ENCODE peak calls at places on chromosomes 16 and 17, in four cellular contexts. One of them, this sample, is unnamed.

GRCh38 chr16:89565256-89565505 is 4.7 kb downstream of the RPL13 start:
- DNase-seq in AG04449: no peak
- DNase-seq in body of pancreas: no peak
- DNase-seq in psoas muscle: no peak
- DNase-seq in this sample: no peak

GRCh38 chr17:1928976-1929375 is 96.2 kb downstream of the RTN4RL1 start:
- DNase-seq in AG04449: no peak
- DNase-seq in body of pancreas: no peak
- DNase-seq in psoas muscle: no peak
- DNase-seq in this sample: no peak

GRCh38 chr16:65497571-65497970 is 375.7 kb upstream of the CDH11 start:
- DNase-seq in AG04449: no peak
- DNase-seq in body of pancreas: no peak
- DNase-seq in psoas muscle: no peak
- DNase-seq in this sample: no peak

GRCh38 chr16:51035711-51036110 is 115.4 kb downstream of the SALL1 start:
- DNase-seq in AG04449: no peak
- DNase-seq in body of pancreas: no peak
- DNase-seq in psoas muscle: no peak
- DNase-seq in this sample: no peak

GRCh38 chr17:83062818-83063671 is 16.4 kb upstream of the METRNL start:
- DNase-seq in AG04449: no peak
- DNase-seq in body of pancreas: peak
- DNase-seq in psoas muscle: peak
- DNase-seq in this sample: peak

GRCh38 chr16:55835578-55835977 is 2.7 kb upstream of the CES1 start:
- DNase-seq in AG04449: no peak
- DNase-seq in body of pancreas: peak
- DNase-seq in psoas muscle: peak
- DNase-seq in this sample: no peak

GRCh38 chr16:11630230-11631056 is 37.8 kb upstream of the SNN start:
- DNase-seq in AG04449: no peak
- DNase-seq in body of pancreas: no peak
- DNase-seq in psoas muscle: no peak
- DNase-seq in this sample: no peak

GRCh38 chr17:58085039-58085715 is 2.0 kb downstream of the DYNLL2 start:
- DNase-seq in AG04449: no peak
- DNase-seq in body of pancreas: no peak
- DNase-seq in psoas muscle: no peak
- DNase-seq in this sample: no peak

GRCh38 chr17:51217946-51218345 is 41.9 kb downstream of the MBTD1 start:
- DNase-seq in AG04449: no peak
- DNase-seq in body of pancreas: no peak
- DNase-seq in psoas muscle: no peak
- DNase-seq in this sample: no peak

GRCh38 chr17:13601317-13601775 is 383 bp downstream of the HS3ST3A1 start:
- DNase-seq in AG04449: no peak
- DNase-seq in body of pancreas: no peak
- DNase-seq in psoas muscle: no peak
- DNase-seq in this sample: no peak

GRCh38 chr17:17682293-17682736 is 1.1 kb downstream of the RAI1 start:
- DNase-seq in AG04449: no peak
- DNase-seq in body of pancreas: peak
- DNase-seq in psoas muscle: no peak
- DNase-seq in this sample: no peak

GRCh38 chr17:50328360-50328759 is 17.6 kb upstream of the XYLT2 start:
- DNase-seq in AG04449: no peak
- DNase-seq in body of pancreas: no peak
- DNase-seq in psoas muscle: no peak
- DNase-seq in this sample: no peak

GRCh38 chr16:25260416-25260815 is 2.8 kb upstream of the ZKSCAN2 start:
- DNase-seq in AG04449: no peak
- DNase-seq in body of pancreas: no peak
- DNase-seq in psoas muscle: no peak
- DNase-seq in this sample: no peak

GRCh38 chr16:25257956-25258855 is 561 bp upstream of the ZKSCAN2 start:
- DNase-seq in AG04449: peak
- DNase-seq in body of pancreas: peak
- DNase-seq in psoas muscle: peak
- DNase-seq in this sample: peak

GRCh38 chr16:25258856-25259179 is 1.2 kb upstream of the ZKSCAN2 start:
- DNase-seq in AG04449: no peak
- DNase-seq in body of pancreas: no peak
- DNase-seq in psoas muscle: no peak
- DNase-seq in this sample: no peak

GRCh38 chr16:25257504-25257955 is at the start of gene ZKSCAN2:
- DNase-seq in AG04449: no peak
- DNase-seq in body of pancreas: peak
- DNase-seq in psoas muscle: peak
- DNase-seq in this sample: peak

GRCh38 chr16:25256821-25257503 is 683 bp downstream of the ZKSCAN2 start:
- DNase-seq in AG04449: no peak
- DNase-seq in body of pancreas: peak
- DNase-seq in psoas muscle: no peak
- DNase-seq in this sample: peak
- TF ChIP-seq CTCF in AG04449: no peak
- TF ChIP-seq CTCF in body of pancreas: no peak
- TF ChIP-seq CTCF in psoas muscle: no peak
- TF ChIP-seq CTCF in this sample: peak

GRCh38 chr17:19720210-19720475 is 3.8 kb upstream of the SLC47A2 start:
- DNase-seq in AG04449: no peak
- DNase-seq in body of pancreas: no peak
- DNase-seq in psoas muscle: no peak
- DNase-seq in this sample: no peak

GRCh38 chr17:19718041-19718612 is 1.7 kb upstream of the SLC47A2 start:
- DNase-seq in AG04449: no peak
- DNase-seq in body of pancreas: no peak
- DNase-seq in psoas muscle: no peak
- DNase-seq in this sample: no peak

GRCh38 chr17:19717411-19717908 is 1.1 kb upstream of the SLC47A2 start:
- DNase-seq in AG04449: no peak
- DNase-seq in body of pancreas: no peak
- DNase-seq in psoas muscle: no peak
- DNase-seq in this sample: no peak

GRCh38 chr17:19719365-19720209 is 3.2 kb upstream of the SLC47A2 start:
- DNase-seq in AG04449: no peak
- DNase-seq in body of pancreas: no peak
- DNase-seq in psoas muscle: peak
- DNase-seq in this sample: no peak

DNA sequence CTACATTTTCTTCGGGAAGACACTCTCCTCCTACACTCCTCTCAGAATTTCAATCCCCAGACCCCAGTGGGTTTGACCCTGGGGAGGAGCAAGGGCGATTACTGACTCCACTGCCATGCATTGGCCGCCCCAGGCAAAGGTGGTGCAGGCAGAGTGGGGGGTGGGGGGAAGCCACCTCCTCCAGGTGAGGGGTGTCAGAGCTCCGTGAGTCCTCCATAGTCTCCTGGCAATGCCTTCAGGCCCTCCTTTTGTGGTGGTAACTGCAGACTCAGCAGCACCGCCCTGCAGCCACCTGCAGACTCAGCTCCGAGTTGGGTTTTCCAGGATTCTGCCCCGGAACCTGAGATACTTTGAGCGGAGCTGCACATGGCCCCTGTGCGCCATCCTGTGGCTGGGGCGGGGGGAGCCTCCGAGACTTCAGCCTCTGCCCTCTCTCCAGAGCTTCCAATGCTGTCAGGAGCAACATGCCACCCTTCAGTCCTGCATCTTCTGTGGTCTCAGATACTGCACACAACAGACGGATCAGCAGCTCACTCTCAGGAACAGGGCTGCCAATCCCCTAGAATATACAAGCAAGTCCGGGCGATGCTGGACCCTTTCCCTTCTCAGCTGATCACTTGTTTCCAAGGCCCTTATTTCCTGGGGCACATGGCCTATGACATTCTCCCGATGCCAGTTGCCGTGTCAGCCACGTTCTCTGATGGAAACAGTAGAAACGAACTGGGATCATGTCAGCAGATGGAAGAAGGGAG is 2.4 kb upstream of the SLC47A2 start:
- DNase-seq in AG04449: no peak
- DNase-seq in body of pancreas: peak
- DNase-seq in psoas muscle: peak
- DNase-seq in this sample: no peak
- TF ChIP-seq CTCF in AG04449: peak
- TF ChIP-seq CTCF in body of pancreas: peak
- TF ChIP-seq CTCF in psoas muscle: peak
- TF ChIP-seq CTCF in this sample: peak

DNA sequence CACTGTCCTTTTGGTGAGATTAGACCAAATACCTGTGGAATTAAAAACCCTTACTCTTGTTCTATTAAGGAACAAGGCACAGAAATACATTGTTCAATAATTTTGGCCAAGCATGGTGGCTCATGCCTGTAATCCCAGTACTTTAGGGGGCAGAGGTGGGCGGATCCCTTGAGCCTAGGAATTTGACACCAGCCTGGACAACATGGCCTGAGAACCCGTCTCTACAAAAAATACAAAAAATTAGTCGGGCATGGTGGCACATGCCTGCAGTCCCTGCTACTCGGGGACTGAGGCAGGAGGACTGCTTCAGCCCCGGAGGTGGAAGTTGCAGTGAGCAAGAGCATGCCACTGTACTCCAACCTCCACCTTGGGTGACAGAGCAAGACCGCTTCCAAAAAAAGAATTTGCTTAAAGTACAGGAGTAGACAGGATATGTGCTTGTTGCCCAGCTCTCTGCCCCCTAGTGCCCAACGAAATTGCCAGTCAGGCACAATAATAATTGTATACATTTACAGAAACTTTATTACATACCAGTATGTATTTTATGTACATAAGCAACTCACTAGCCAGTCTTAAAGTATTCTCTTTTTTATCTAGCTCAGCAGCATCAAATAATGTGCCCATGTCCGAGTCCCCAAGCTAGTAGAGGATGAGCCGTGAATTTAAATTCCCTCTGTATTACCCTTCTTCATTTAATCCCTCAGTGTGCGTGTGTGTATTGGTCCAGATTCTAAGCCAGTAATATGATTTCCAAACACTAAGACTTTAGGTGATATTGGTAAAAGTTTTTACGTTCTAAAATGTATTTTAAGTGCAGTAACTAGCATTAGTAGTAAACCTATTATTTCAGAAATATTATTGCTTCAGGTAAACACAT is 1.4 kb downstream of the THUMPD1 start:
- DNase-seq in AG04449: no peak
- DNase-seq in body of pancreas: peak
- DNase-seq in psoas muscle: no peak
- DNase-seq in this sample: no peak
- TF ChIP-seq CTCF in AG04449: peak
- TF ChIP-seq CTCF in body of pancreas: peak
- TF ChIP-seq CTCF in psoas muscle: peak
- TF ChIP-seq CTCF in this sample: peak

GRCh38 chr16:70644763-70645597 is 1.4 kb upstream of the IL34 start:
- DNase-seq in AG04449: no peak
- DNase-seq in body of pancreas: no peak
- DNase-seq in psoas muscle: no peak
- DNase-seq in this sample: no peak

GRCh38 chr16:70642633-70643032 is 3.7 kb upstream of the IL34 start:
- DNase-seq in AG04449: no peak
- DNase-seq in body of pancreas: no peak
- DNase-seq in psoas muscle: no peak
- DNase-seq in this sample: no peak

GRCh38 chr16:70635356-70636016 is 10.9 kb upstream of the IL34 start:
- DNase-seq in AG04449: no peak
- DNase-seq in body of pancreas: no peak
- DNase-seq in psoas muscle: no peak
- DNase-seq in this sample: no peak

GRCh38 chr16:70634861-70635260 is 11.5 kb upstream of the IL34 start:
- DNase-seq in AG04449: no peak
- DNase-seq in body of pancreas: no peak
- DNase-seq in psoas muscle: no peak
- DNase-seq in this sample: no peak

GRCh38 chr16:70638814-70639792 is 7.3 kb upstream of the IL34 start:
- DNase-seq in AG04449: no peak
- DNase-seq in body of pancreas: no peak
- DNase-seq in psoas muscle: no peak
- DNase-seq in this sample: no peak
- TF ChIP-seq CTCF in AG04449: no peak
- TF ChIP-seq CTCF in body of pancreas: no peak
- TF ChIP-seq CTCF in psoas muscle: no peak
- TF ChIP-seq CTCF in this sample: no peak

GRCh38 chr16:4663756-4664465 is 29.5 kb upstream of the NUDT16L1 start:
- DNase-seq in AG04449: no peak
- DNase-seq in body of pancreas: no peak
- DNase-seq in psoas muscle: peak
- DNase-seq in this sample: no peak

GRCh38 chr16:4661661-4662060 is 31.7 kb upstream of the NUDT16L1 start:
- DNase-seq in AG04449: no peak
- DNase-seq in body of pancreas: no peak
- DNase-seq in psoas muscle: no peak
- DNase-seq in this sample: no peak

GRCh38 chr16:4666537-4667202 is 26.7 kb upstream of the NUDT16L1 start:
- DNase-seq in AG04449: no peak
- DNase-seq in body of pancreas: no peak
- DNase-seq in psoas muscle: no peak
- DNase-seq in this sample: no peak

GRCh38 chr16:4667203-4667983 is 26.0 kb upstream of the NUDT16L1 start:
- DNase-seq in AG04449: no peak
- DNase-seq in body of pancreas: no peak
- DNase-seq in psoas muscle: no peak
- DNase-seq in this sample: no peak

DNA sequence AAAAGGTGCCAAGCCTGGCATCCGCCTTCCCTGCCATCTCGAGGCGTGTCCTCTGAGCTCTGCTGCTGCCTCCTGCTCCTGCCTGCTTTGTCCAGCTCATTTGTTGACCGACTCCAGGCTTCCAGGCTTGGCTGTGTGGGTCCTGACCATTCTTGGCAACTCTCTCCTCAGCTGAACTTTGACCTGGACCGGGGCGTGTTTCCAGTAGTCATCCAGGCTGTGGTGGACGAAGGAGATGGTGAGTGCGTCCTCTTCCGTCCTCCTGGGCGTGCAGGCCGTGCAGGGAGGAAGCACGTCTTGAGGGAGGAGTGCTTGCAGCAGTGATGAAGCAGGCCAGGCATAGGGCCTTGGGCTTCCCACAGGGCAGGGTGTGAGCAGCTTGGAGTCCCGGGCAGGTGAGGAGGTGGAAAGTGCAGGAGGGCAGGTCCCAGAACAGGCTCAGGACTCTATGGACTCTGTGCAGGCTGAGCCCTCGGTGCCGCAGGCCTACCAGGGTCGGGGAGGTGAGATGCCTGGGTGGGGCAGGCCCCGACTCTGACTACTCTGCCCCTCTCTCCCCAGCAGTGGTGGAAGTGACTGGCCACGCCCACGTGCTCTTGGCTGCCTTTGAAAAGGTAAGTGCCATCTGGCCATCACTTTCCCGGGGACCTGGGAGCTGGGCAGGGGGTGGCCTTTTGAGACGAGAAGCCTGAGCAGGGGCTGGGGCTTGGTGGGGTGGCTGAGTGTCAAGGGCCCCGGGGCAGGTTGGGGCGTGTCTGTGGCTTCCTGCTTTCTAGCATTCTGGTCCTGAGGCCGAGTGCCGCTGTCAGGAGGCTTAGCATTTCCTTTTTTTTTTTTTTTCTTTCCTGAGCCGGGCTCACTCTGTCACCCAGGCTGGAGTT is 28.6 kb upstream of the NUDT16L1 start:
- DNase-seq in AG04449: no peak
- DNase-seq in body of pancreas: no peak
- DNase-seq in psoas muscle: peak
- DNase-seq in this sample: no peak
- TF ChIP-seq CTCF in AG04449: no peak
- TF ChIP-seq CTCF in body of pancreas: no peak
- TF ChIP-seq CTCF in psoas muscle: no peak
- TF ChIP-seq CTCF in this sample: no peak